ENCODE peak calls at places on chromosomes 3 and 15, in seven cellular contexts. J is neural crest cell, C is mesothelial cell of epicardium, D is GM04503, S is tibial artery, P is midbrain, Y is amniotic stem cell. G is an unnamed sample.
A peak's percentile ranks its signal among the peaks of the same experiment; 100 is the strongest.

GRCh38 chr3:12797124-12797891 is 828 bp downstream of the CAND2 start:
- DNase-seq in J (no peak), C (no peak), D (no peak), S (no peak), P (no peak), Y (no peak), G (no peak)

GRCh38 chr3:195385526-195385925 is 57.3 kb downstream of the ACAP2 start:
- DNase-seq in J (no peak), C (no peak), D (no peak), S (no peak), P (no peak), Y (no peak), G (no peak)

GRCh38 chr3:106844638-106845037 is 532.6 kb upstream of the CCDC54 start:
- DNase-seq in J (no peak), C (no peak), D (no peak), S (no peak), P (no peak), Y (no peak), G (no peak)

GRCh38 chr3:65796676-65797075 is 242.0 kb downstream of the MAGI1 start:
- DNase-seq in J (no peak), C (no peak), D (no peak), S (no peak), P (no peak), Y (no peak), G (no peak)

GRCh38 chr3:39166134-39166710 is 12.8 kb upstream of the CSRNP1 start:
- DNase-seq in J (no peak), C (no peak), D (peak; percentile 93), S (peak; percentile 65), P (no peak), Y (peak; percentile 68), G (peak; percentile 89)

GRCh38 chr3:64730651-64731050 is 42.9 kb upstream of the ADAMTS9 start:
- DNase-seq in J (no peak), C (no peak), D (no peak), S (no peak), P (no peak), Y (no peak), G (no peak)

GRCh38 chr15:86273309-86273708 is 193.6 kb downstream of the AGBL1 start:
- DNase-seq in J (no peak), C (no peak), D (no peak), S (no peak), P (no peak), Y (no peak), G (no peak)

GRCh38 chr3:105503191-105503593 is 136.5 kb downstream of the ALCAM start:
- DNase-seq in J (no peak), C (no peak), D (no peak), S (no peak), P (peak; percentile 53), Y (no peak), G (no peak)

GRCh38 chr3:185422677-185423076 is 59.7 kb downstream of the MAP3K13 start:
- DNase-seq in J (no peak), C (no peak), D (no peak), S (no peak), P (no peak), Y (no peak), G (no peak)

GRCh38 chr15:74787251-74788041 is 5.6 kb downstream of the CSK start:
- DNase-seq in J (peak; percentile 58), C (peak; percentile 57), D (no peak), S (peak; percentile 83), P (peak; percentile 50), Y (no peak), G (peak; percentile 53)

GRCh38 chr3:102510663-102511062 is 75.8 kb downstream of the ZPLD1 start:
- DNase-seq in J (no peak), C (no peak), D (no peak), S (no peak), P (no peak), Y (no peak), G (no peak)

GRCh38 chr3:59555593-59556315 is 505.9 kb upstream of the CFAP20DC start:
- DNase-seq in J (no peak), C (no peak), D (no peak), S (no peak), P (no peak), Y (no peak), G (peak; percentile 13)

GRCh38 chr3:192597511-192597910 is 129.8 kb downstream of the FGF12 start:
- DNase-seq in J (no peak), C (no peak), D (no peak), S (no peak), P (no peak), Y (no peak), G (no peak)

GRCh38 chr3:31534036-31534435 is 1.3 kb downstream of the STT3B start:
- DNase-seq in J (no peak), C (no peak), D (no peak), S (no peak), P (no peak), Y (no peak), G (peak; percentile 9)

GRCh38 chr3:137105277-137105977 is 147.6 kb downstream of the IL20RB start:
- DNase-seq in J (peak; percentile 39), C (no peak), D (no peak), S (no peak), P (peak; percentile 84), Y (peak; percentile 46), G (peak; percentile 62)